ENCODE peak calls at places on chromosome 15, in ten cellular contexts. O, D, W, Q, H, M, T, Z, S and Y are unnamed samples.

GRCh38 chr15:56815247-56815646 is 81.9 kb upstream of the ZNF280D start:
- DNase-seq in H (no peak), T (no peak), M (no peak), Q (no peak), W (no peak), S (no peak), O (no peak), Z (no peak), D (no peak), Y (no peak)

GRCh38 chr15:56732135-56732880 is 1.0 kb downstream of the ZNF280D start:
- DNase-seq in Q (no peak), T (no peak), S (peak; percentile 36), Z (peak; percentile 18), W (peak; percentile 52), M (no peak), D (no peak), H (no peak), O (peak; percentile 3), Y (no peak)

GRCh38 chr15:89630974-89631901 is 24.0 kb downstream of the KIF7 start:
- DNase-seq in S (no peak), Z (no peak), T (no peak), M (no peak), W (no peak), D (no peak), O (no peak), H (no peak), Q (no peak), Y (no peak)

GRCh38 chr15:60568883-60569495 is 90.0 kb upstream of the ICE2 start:
- DNase-seq in M (no peak), Q (no peak), O (no peak), Z (no peak), D (no peak), T (no peak), W (no peak), S (peak; percentile 70), H (no peak), Y (no peak)

GRCh38 chr15:51830279-51830806 is 890 bp downstream of the TMOD3 start:
- DNase-seq in S (peak; percentile 37), H (no peak), T (no peak), W (no peak), M (no peak), D (no peak), O (peak; percentile 7), Z (peak; percentile 35), Q (no peak), Y (no peak)

GRCh38 chr15:77440378-77440999 is 19.8 kb downstream of the HMG20A start:
- DNase-seq in W (no peak), H (no peak), O (no peak), T (no peak), Q (no peak), M (no peak), D (no peak), S (peak; percentile 77), Z (no peak), Y (no peak)

GRCh38 chr15:90231028-90232017 is 2.4 kb downstream of the CIB1 start:
- DNase-seq in Q (peak; percentile 43), O (peak; percentile 92), Z (no peak), M (no peak), H (peak; percentile 91), S (peak; percentile 85), W (no peak), D (peak; percentile 76), T (no peak), Y (no peak)

GRCh38 chr15:98718426-98719168 is 70.3 kb downstream of the IGF1R start:
- DNase-seq in T (no peak), Z (no peak), M (no peak), D (no peak), H (no peak), Q (no peak), O (no peak), W (no peak), S (peak; percentile 16), Y (no peak)

GRCh38 chr15:84823580-84823878 is 6.4 kb downstream of the ALPK3 start:
- DNase-seq in Z (no peak), W (no peak), T (no peak), Q (no peak), O (no peak), S (no peak), H (no peak), M (no peak), D (no peak), Y (peak; percentile 38)

GRCh38 chr15:35481992-35482391 is 64.0 kb downstream of the DPH6 start:
- DNase-seq in W (no peak), D (no peak), O (no peak), T (peak; percentile 85), Q (no peak), H (no peak), M (no peak), S (no peak), Z (no peak), Y (no peak)

GRCh38 chr15:51505251-51505650 is 117.3 kb downstream of the DMXL2 start:
- DNase-seq in M (no peak), T (no peak), S (no peak), W (no peak), Q (no peak), O (no peak), Z (no peak), H (no peak), D (no peak), Y (no peak)

GRCh38 chr15:101170568-101171350 is 81.1 kb downstream of the CHSY1 start:
- DNase-seq in O (no peak), D (no peak), S (no peak), T (peak; percentile 14), Q (no peak), W (no peak), H (no peak), Z (no peak), M (no peak), Y (peak; percentile 87)